ENCODE peak calls at places on chromosomes 7 and 10, in four cellular contexts. H is left ventricle myocardium inferior, X is right lobe of liver, O is cardiac muscle cell. W is an unnamed sample. For H3K4me1, the result is how much of the 10 kb centered on the place peaks cover.

GRCh38 chr10:64385355-64385754 is 864.2 kb downstream of the REEP3 start:
- DNase-seq in X (no peak), O (no peak), H (no peak), W (peak)

GRCh38 chr10:28722065-28722803 is 44.9 kb downstream of the BAMBI start:
- DNase-seq in H (peak), O (peak), X (peak), W (no peak)

GRCh38 chr7:34530211-34530610 is 127.8 kb upstream of the NPSR1 start:
- DNase-seq in H (no peak), X (no peak), O (no peak), W (no peak)

GRCh38 chr10:543862-544822 is 145.3 kb downstream of the DIP2C start:
- DNase-seq in O (no peak), H (no peak), X (no peak), W (no peak)

GRCh38 chr10:28157379-28157778 is 145.5 kb downstream of the MPP7 start:
- DNase-seq in O (no peak), X (no peak), H (no peak), W (no peak)

GRCh38 chr7:85479918-85480658 is 293.2 kb upstream of the SEMA3D start:
- DNase-seq in H (no peak), O (no peak), X (no peak), W (no peak)

GRCh38 chr10:77643795-77644468 is 6.3 kb upstream of the KCNMA1 start:
- DNase-seq in X (no peak), O (peak), H (no peak), W (peak)

GRCh38 chr10:33327750-33328149 is 6.7 kb downstream of the NRP1 start:
- DNase-seq in X (no peak), O (peak), H (no peak), W (no peak)

GRCh38 chr10:132669208-132669861 is 116.6 kb downstream of the NKX6-2 start:
- DNase-seq in X (no peak), H (no peak), O (no peak), W (no peak)

GRCh38 chr7:85510287-85510686 is 323.4 kb upstream of the SEMA3D start:
- DNase-seq in H (no peak), X (no peak), O (no peak), W (no peak)

GRCh38 chr7:47536705-47537611 is 45.0 kb downstream of the TNS3 start:
- DNase-seq in H (peak), O (peak), X (peak), W (no peak)

GRCh38 chr7:77258014-77258413 is 58.4 kb upstream of the FGL2 start:
- DNase-seq in H (no peak), X (no peak), O (no peak), W (no peak)

GRCh38 chr7:3558410-3558809 is 257.4 kb downstream of the SDK1 start:
- DNase-seq in X (no peak), H (no peak), O (no peak), W (no peak)

GRCh38 chr7:121076350-121077164 is 88.0 kb downstream of the CPED1 start:
- DNase-seq in X (no peak), H (no peak), O (no peak), W (no peak)

GRCh38 chr10:133465191-133465949 is 11.6 kb downstream of the SCART1 start:
- DNase-seq in H (no peak), X (no peak), O (no peak), W (no peak)

GRCh38 chr10:3907514-3907913 is 122.5 kb upstream of the KLF6 start:
- DNase-seq in X (no peak), H (peak), O (no peak), W (no peak)

GRCh38 chr10:132785433-132786278 is at the start of gene NKX6-2:
- DNase-seq in H (no peak), O (peak), X (no peak), W (no peak)

GRCh38 chr7:92751902-92752901 is 84.2 kb downstream of the CDK6 start:
- DNase-seq in O (no peak), H (no peak), X (no peak), W (no peak)

GRCh38 chr7:1725199-1725701 is 55.2 kb downstream of the ELFN1 start:
- DNase-seq in X (no peak), O (peak), H (peak), W (no peak)

GRCh38 chr10:61376377-61376776 is 76.8 kb downstream of the TMEM26 start:
- DNase-seq in X (no peak), O (no peak), H (no peak), W (no peak)

GRCh38 chr7:5596046-5596895 is 172.6 kb upstream of the TNRC18 start:
- DNase-seq in X (no peak), H (peak), O (peak), W (no peak)

GRCh38 chr7:34807548-34808340 is 149.7 kb downstream of the NPSR1 start:
- DNase-seq in O (no peak), X (no peak), H (no peak), W (no peak)

GRCh38 chr10:58662314-58662713 is 149.6 kb downstream of the BICC1 start:
- DNase-seq in H (no peak), X (no peak), O (no peak), W (no peak)

GRCh38 chr7:149147072-149147729 is at the start of gene ZNF398:
- DNase-seq in O (peak), X (peak), H (peak), W (no peak)

GRCh38 chr7:56083150-56083785 is 9.5 kb downstream of the PHKG1 start:
- DNase-seq in H (peak), O (no peak), X (peak), W (no peak)

GRCh38 chr10:100653957-100654834 is 91.2 kb upstream of the PAX2 start:
- DNase-seq in H (no peak), X (no peak), O (peak), W (no peak)

GRCh38 chr10:104735469-104735868 is 94.4 kb downstream of the SORCS3 start:
- DNase-seq in X (no peak), O (peak), H (no peak), W (no peak)

GRCh38 chr7:75623390-75624133 is 115.2 kb downstream of the HIP1 start:
- DNase-seq in X (no peak), H (no peak), O (peak), W (no peak)

GRCh38 chr10:7475046-7475860 is 64.4 kb upstream of the SFMBT2 start:
- DNase-seq in X (peak), H (peak), O (no peak), W (peak)

GRCh38 chr10:30178565-30178964 is 119.2 kb upstream of the JCAD start:
- DNase-seq in O (no peak), X (no peak), H (no peak), W (no peak)

GRCh38 chr7:107934991-107935770 is 44.2 kb downstream of the DLD start:
- DNase-seq in H (no peak), X (no peak), O (no peak), W (no peak)

GRCh38 chr7:99971242-99971641 is 4.6 kb downstream of the AZGP1 start:
- DNase-seq in H (no peak), X (peak), O (no peak), W (no peak)

GRCh38 chr10:121552746-121553145 is 45.5 kb downstream of the FGFR2 start:
- DNase-seq in O (no peak), X (no peak), H (no peak), W (no peak)

GRCh38 chr7:116786791-116787443 is 75.5 kb upstream of the CAPZA2 start:
- DNase-seq in X (no peak), H (no peak), O (peak), W (no peak)

GRCh38 chr10:14625210-14625621 is 149.5 kb downstream of the FAM107B start:
- DNase-seq in O (peak), H (no peak), X (no peak), W (no peak)

GRCh38 chr7:84216477-84216876 is 21.9 kb upstream of the SEMA3A start:
- DNase-seq in X (no peak), O (peak), H (no peak), W (no peak)

GRCh38 chr10:86001521-86001920 is 365.1 kb downstream of the GRID1 start:
- DNase-seq in H (no peak), X (no peak), O (no peak), W (no peak)

GRCh38 chr7:37150856-37151255 is 297.8 kb downstream of the ELMO1 start:
- DNase-seq in X (no peak), H (no peak), O (no peak), W (no peak)

GRCh38 chr7:75842836-75843446 is 29.3 kb upstream of the CCL24 start:
- DNase-seq in O (no peak), X (no peak), H (no peak), W (no peak)

GRCh38 chr10:129168660-129169059 is 298.4 kb upstream of the MGMT start:
- DNase-seq in O (no peak), H (no peak), X (no peak), W (no peak)

GRCh38 chr10:125011171-125011925 is 69.4 kb downstream of the ZRANB1 start:
- DNase-seq in X (no peak), O (no peak), H (peak), W (no peak)
- H3K4me1 ChIP-seq in X (under half), O (under half), H (half or more), W (under half)

DNA sequence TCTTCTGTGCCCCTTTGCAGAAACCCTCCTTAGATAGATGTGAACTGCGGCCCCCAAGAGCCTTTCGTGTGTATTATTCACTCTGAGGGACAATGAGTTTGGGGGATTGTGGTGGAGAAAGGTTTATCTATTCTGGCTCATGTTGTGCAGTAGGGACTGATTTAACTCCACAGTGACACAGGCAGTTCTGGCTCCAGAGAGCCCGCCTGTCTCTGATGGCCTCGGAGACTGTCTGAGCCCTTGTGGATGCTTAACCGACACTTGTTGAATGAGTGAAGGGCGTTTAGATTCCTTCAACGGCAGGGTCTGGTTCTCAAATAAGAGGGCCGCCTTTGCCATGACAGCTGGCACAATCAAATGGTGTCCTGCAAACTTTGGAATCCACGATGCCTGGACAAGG is 5.8 kb downstream of the NPTX2 start:
- DNase-seq in O (no peak), X (no peak), H (no peak), W (no peak)
- H3K4me3 ChIP-seq in O (no peak), X (no peak), H (no peak), W (no peak)

GRCh38 chr7:12722720-12723241 is 35.3 kb downstream of the ARL4A start:
- DNase-seq in O (no peak), H (no peak), X (no peak), W (no peak)
- H3K4me1 ChIP-seq in O (under half), H (half or more), X (under half), W (under half)

GRCh38 chr7:27088002-27088931 is 7.5 kb downstream of the HOXA1 start:
- DNase-seq in H (no peak), X (no peak), O (no peak), W (no peak)
- H3K4me3 ChIP-seq in H (peak), X (no peak), O (no peak), W (no peak)

GRCh38 chr7:43604251-43604650 is 21.3 kb downstream of the STK17A start:
- DNase-seq in O (no peak), H (no peak), X (no peak), W (no peak)

GRCh38 chr7:43600046-43600445 is 17.1 kb downstream of the STK17A start:
- DNase-seq in X (no peak), H (no peak), O (no peak), W (no peak)

DNA sequence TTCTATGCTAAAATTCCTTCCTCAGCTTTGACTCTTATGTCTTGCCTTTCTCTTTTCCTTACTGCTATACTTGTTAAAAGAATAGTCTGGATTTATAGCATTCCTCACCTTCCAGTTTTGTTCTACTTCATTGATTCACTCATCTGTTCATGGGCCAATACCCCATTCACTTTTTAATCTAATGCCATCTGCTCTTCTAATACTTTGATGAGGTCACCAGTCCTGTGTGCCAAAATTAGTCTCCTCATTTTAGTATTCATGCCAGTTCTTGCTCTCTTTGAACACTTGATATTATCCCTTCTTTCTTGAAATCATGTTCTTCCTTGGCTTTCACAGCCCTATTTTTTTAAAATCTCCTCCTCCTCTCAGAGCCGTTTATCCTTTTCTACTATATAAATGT is 19.4 kb downstream of the STK17A start:
- DNase-seq in O (no peak), X (no peak), H (no peak), W (no peak)
- H3K4me1 ChIP-seq in O (under half), X (under half), H (under half), W (under half)

DNA sequence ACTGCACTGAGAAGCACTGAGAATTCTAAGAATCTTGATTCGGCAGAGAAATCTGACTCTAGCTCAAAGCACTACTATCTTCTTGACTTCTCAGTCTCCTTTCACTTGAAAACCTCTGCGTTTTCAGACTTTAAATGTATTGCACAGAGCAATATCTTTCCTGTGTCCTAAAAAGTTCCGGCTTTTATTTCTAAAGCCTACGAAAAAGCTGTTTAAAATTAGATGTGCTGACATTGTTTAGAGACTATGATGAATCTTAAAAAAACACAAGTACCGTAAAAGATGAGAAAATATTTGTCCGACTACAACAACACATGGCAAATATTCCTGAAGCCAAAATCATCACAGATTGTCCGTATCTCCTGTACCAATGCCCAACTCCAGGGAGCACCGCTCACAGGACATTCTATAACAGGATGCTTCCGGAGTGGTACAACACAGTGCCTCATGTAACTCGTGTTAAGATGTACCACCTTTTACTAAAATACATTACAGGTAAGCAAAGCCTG is 136.9 kb downstream of the CUBN start:
- DNase-seq in O (no peak), H (no peak), X (no peak), W (no peak)
- H3K4me3 ChIP-seq in O (no peak), H (peak), X (no peak), W (no peak)

DNA sequence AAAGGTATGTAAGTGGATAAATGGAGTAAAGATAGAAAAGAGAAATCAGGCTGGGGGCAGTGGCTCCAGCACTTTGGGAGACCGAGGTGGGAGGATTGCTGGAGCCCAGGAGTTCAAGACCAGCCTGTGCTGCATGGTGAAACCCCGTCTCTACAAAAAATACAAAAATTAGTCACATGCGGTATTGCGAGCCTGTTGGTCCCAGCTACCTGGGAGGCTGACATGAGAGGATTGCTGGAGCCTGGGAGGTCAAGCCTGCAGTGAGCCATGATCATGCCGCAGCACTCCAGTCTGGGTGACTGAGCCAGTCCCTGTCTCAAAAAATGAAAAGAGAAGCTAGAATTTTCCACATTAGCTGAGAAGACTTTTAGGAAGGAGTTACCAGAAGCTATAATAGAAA is 14.8 kb downstream of the LCOR start:
- DNase-seq in O (no peak), X (no peak), H (no peak), W (no peak)
- H3K4me1 ChIP-seq in O (under half), X (under half), H (half or more), W (under half)

DNA sequence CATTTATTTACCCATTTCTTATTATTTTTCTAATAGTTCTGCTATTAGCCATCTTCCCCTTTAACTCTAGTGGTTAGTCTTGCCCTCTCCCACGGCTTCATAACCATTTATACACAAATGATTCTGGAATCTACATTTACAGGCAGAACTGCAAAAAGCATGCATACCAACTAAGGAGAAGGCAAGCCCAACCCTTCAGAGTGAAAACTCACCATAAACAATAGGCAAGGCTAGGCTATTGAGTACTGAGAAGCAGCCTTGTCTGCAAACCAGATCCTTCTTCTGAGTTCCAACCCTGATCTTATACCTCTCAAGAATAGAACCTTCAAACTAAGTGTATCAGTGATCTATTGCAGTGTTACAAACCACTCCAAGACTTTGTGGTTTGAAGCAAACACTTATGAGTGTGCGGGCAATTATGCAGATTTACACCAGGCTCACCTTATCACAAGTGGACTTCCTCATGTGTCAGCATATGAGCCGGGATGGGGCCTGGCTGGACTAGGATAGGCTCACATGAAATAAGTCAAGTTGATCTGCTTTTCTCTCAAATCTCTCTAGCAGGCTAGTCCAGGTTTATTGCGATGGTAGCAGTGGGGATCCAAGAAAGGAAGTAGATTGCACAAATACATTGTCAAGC is 896.9 kb upstream of the PHF14 start:
- DNase-seq in H (no peak), O (peak), X (no peak), W (no peak)
- H3K4me3 ChIP-seq in H (no peak), O (no peak), X (no peak), W (no peak)

GRCh38 chr7:130947792-130948580 is 214.0 kb upstream of the KLF14 start:
- DNase-seq in H (no peak), O (no peak), X (no peak), W (no peak)

GRCh38 chr7:130950054-130950453 is 216.0 kb upstream of the KLF14 start:
- DNase-seq in H (no peak), X (no peak), O (no peak), W (no peak)

GRCh38 chr7:130950741-130951140 is 216.7 kb upstream of the KLF14 start:
- DNase-seq in O (no peak), X (no peak), H (no peak), W (no peak)

GRCh38 chr7:130948913-130949312 is 214.9 kb upstream of the KLF14 start:
- DNase-seq in H (no peak), X (no peak), O (no peak), W (no peak)

GRCh38 chr7:130949550-130949949 is 215.5 kb upstream of the KLF14 start:
- DNase-seq in H (no peak), O (no peak), X (no peak), W (no peak)
- H3K4me1 ChIP-seq in H (half or more), O (under half), X (under half), W (under half)

W was measured in iPS DF 6.9.